ENCODE peak calls at places on chromosomes 5 and 9, in five cellular contexts. A is head of caudate nucleus, S is skeletal muscle cell, T is dorsolateral prefrontal cortex, V is NCI-H460. H is an unnamed sample.

GRCh38 chr9:112743216-112743835 is 7.2 kb upstream of the SNX30 start:
- DNase-seq in T (no peak), V (no peak), S (no peak), A (no peak), H (no peak)

GRCh38 chr5:150731669-150732068 is 27.1 kb downstream of the DCTN4 start:
- DNase-seq in S (no peak), T (no peak), A (no peak), V (no peak), H (no peak)

GRCh38 chr5:179879690-179880010 is 21.0 kb upstream of the MRNIP start:
- DNase-seq in A (no peak), S (no peak), T (no peak), V (no peak), H (no peak)

GRCh38 chr5:57698785-57699184 is 216.2 kb upstream of the ACTBL2 start:
- DNase-seq in T (no peak), V (no peak), S (no peak), A (no peak), H (no peak)

GRCh38 chr5:128684951-128685350 is 146.9 kb upstream of the FBN2 start:
- DNase-seq in T (no peak), S (peak), V (no peak), A (no peak), H (no peak)

GRCh38 chr5:171401167-171401947 is 13.7 kb downstream of the NPM1 start:
- DNase-seq in V (no peak), A (no peak), T (no peak), S (no peak), H (no peak)

GRCh38 chr5:79464695-79465332 is 49.1 kb downstream of the HOMER1 start:
- DNase-seq in A (no peak), V (peak), S (no peak), T (no peak), H (no peak)

GRCh38 chr9:69090140-69090750 is 54.7 kb downstream of the FXN start:
- DNase-seq in S (no peak), V (no peak), A (no peak), T (no peak), H (no peak)

GRCh38 chr5:112121268-112121667 is 297.8 kb downstream of the EPB41L4A start:
- DNase-seq in T (no peak), S (peak), V (no peak), A (no peak), H (no peak)

GRCh38 chr9:93317495-93318094 is 133.7 kb downstream of the WNK2 start:
- DNase-seq in T (no peak), A (no peak), S (no peak), V (no peak), H (no peak)

GRCh38 chr9:88682431-88682831 is 147.5 kb downstream of the NXNL2 start:
- DNase-seq in T (no peak), V (no peak), S (peak), A (no peak), H (no peak)

GRCh38 chr9:93064392-93065124 is 6.1 kb downstream of the SUSD3 start:
- DNase-seq in V (no peak), A (no peak), T (no peak), S (no peak), H (no peak)

GRCh38 chr5:38590846-38591245 is 34.4 kb upstream of the LIFR start:
- DNase-seq in V (no peak), T (no peak), S (no peak), A (no peak), H (no peak)

GRCh38 chr5:61919920-61920319 is 386.1 kb upstream of the KIF2A start:
- DNase-seq in T (no peak), A (no peak), V (no peak), S (no peak), H (no peak)

GRCh38 chr9:127534931-127535330 is 77.1 kb upstream of the STXBP1 start:
- DNase-seq in T (no peak), V (no peak), S (no peak), A (no peak), H (no peak)

GRCh38 chr9:120935383-120935857 is 8.8 kb upstream of the TRAF1 start:
- DNase-seq in S (peak), T (peak), A (peak), V (peak), H (peak)

GRCh38 chr9:6634441-6634840 is 11.1 kb downstream of the GLDC start:
- DNase-seq in A (no peak), S (no peak), T (no peak), V (no peak), H (no peak)

GRCh38 chr5:33785571-33785970 is 106.2 kb downstream of the ADAMTS12 start:
- DNase-seq in V (no peak), A (no peak), T (no peak), S (no peak), H (no peak)

H was measured in C1 segment of cervical spinal cord.